ENCODE peak calls at places on chromosome 21, in four cellular contexts. One of them, this sample, is unnamed.

GRCh38 chr21:25572895-25573310 is 34.4 kb downstream of the MRPL39 start:
- DNase-seq in fibroblast of lung: peak; percentile 30
- DNase-seq in heart left ventricle: no peak
- DNase-seq in MM.1S: peak; percentile 70
- DNase-seq in this sample: no peak

GRCh38 chr21:39120876-39121599 is 62.2 kb downstream of the PSMG1 start:
- DNase-seq in fibroblast of lung: no peak
- DNase-seq in heart left ventricle: no peak
- DNase-seq in MM.1S: no peak
- DNase-seq in this sample: no peak

GRCh38 chr21:33019885-33020557 is 5.7 kb upstream of the OLIG2 start:
- DNase-seq in fibroblast of lung: no peak
- DNase-seq in heart left ventricle: no peak
- DNase-seq in MM.1S: no peak
- DNase-seq in this sample: no peak

GRCh38 chr21:26070822-26071425 is 99.6 kb downstream of the APP start:
- DNase-seq in fibroblast of lung: peak; percentile 66
- DNase-seq in heart left ventricle: no peak
- DNase-seq in MM.1S: no peak
- DNase-seq in this sample: peak; percentile 38

GRCh38 chr21:32004281-32004680 is 131.5 kb downstream of the HUNK start:
- DNase-seq in fibroblast of lung: no peak
- DNase-seq in heart left ventricle: no peak
- DNase-seq in MM.1S: no peak
- DNase-seq in this sample: no peak

GRCh38 chr21:33699277-33699676 is 57.0 kb downstream of the ITSN1 start:
- DNase-seq in fibroblast of lung: no peak
- DNase-seq in heart left ventricle: no peak
- DNase-seq in MM.1S: no peak
- DNase-seq in this sample: no peak

GRCh38 chr21:31873275-31873695 is 465 bp downstream of the HUNK start:
- DNase-seq in fibroblast of lung: no peak
- DNase-seq in heart left ventricle: no peak
- DNase-seq in MM.1S: peak; percentile 64
- DNase-seq in this sample: peak; percentile 23

GRCh38 chr21:41726970-41727783 is 39.7 kb downstream of the RIPK4 start:
- DNase-seq in fibroblast of lung: peak; percentile 12
- DNase-seq in heart left ventricle: peak; percentile 78
- DNase-seq in MM.1S: no peak
- DNase-seq in this sample: peak; percentile 55

GRCh38 chr21:41009398-41010177 is 158.4 kb upstream of the BACE2 start:
- DNase-seq in fibroblast of lung: no peak
- DNase-seq in heart left ventricle: no peak
- DNase-seq in MM.1S: no peak
- DNase-seq in this sample: no peak

GRCh38 chr21:15631342-15631741 is 98.4 kb upstream of the USP25 start:
- DNase-seq in fibroblast of lung: peak; percentile 78
- DNase-seq in heart left ventricle: no peak
- DNase-seq in MM.1S: no peak
- DNase-seq in this sample: no peak

GRCh38 chr21:40687625-40688024 is 159.3 kb downstream of the DSCAM start:
- DNase-seq in fibroblast of lung: no peak
- DNase-seq in heart left ventricle: no peak
- DNase-seq in MM.1S: no peak
- DNase-seq in this sample: no peak

GRCh38 chr21:33109574-33110339 is 39.8 kb downstream of the OLIG1 start:
- DNase-seq in fibroblast of lung: no peak
- DNase-seq in heart left ventricle: no peak
- DNase-seq in MM.1S: no peak
- DNase-seq in this sample: no peak

GRCh38 chr21:42218836-42219605 is at the start of gene ABCG1:
- DNase-seq in fibroblast of lung: no peak
- DNase-seq in heart left ventricle: peak; percentile 62
- DNase-seq in MM.1S: peak; percentile 35
- DNase-seq in this sample: peak; percentile 65

GRCh38 chr21:41141031-41141457 is 26.9 kb upstream of the BACE2 start:
- DNase-seq in fibroblast of lung: no peak
- DNase-seq in heart left ventricle: no peak
- DNase-seq in MM.1S: no peak
- DNase-seq in this sample: no peak

GRCh38 chr21:32096411-32096810 is 182.4 kb downstream of the MIS18A start:
- DNase-seq in fibroblast of lung: no peak
- DNase-seq in heart left ventricle: no peak
- DNase-seq in MM.1S: peak; percentile 27
- DNase-seq in this sample: peak; percentile 17

GRCh38 chr21:25283720-25284119 is 323.6 kb downstream of the MRPL39 start:
- DNase-seq in fibroblast of lung: peak; percentile 57
- DNase-seq in heart left ventricle: no peak
- DNase-seq in MM.1S: peak; percentile 59
- DNase-seq in this sample: no peak

GRCh38 chr21:42535602-42536171 is 22.0 kb downstream of the SLC37A1 start:
- DNase-seq in fibroblast of lung: no peak
- DNase-seq in heart left ventricle: no peak
- DNase-seq in MM.1S: no peak
- DNase-seq in this sample: no peak

GRCh38 chr21:42474043-42474831 is 21.8 kb downstream of the RSPH1 start:
- DNase-seq in fibroblast of lung: no peak
- DNase-seq in heart left ventricle: no peak
- DNase-seq in MM.1S: no peak
- DNase-seq in this sample: no peak

GRCh38 chr21:32403201-32403701 is 9.3 kb upstream of the EVA1C start:
- DNase-seq in fibroblast of lung: peak; percentile 82
- DNase-seq in heart left ventricle: peak; percentile 72
- DNase-seq in MM.1S: peak; percentile 77
- DNase-seq in this sample: peak; percentile 78

GRCh38 chr21:42013901-42014300 is 3.7 kb upstream of the ZBTB21 start:
- DNase-seq in fibroblast of lung: no peak
- DNase-seq in heart left ventricle: no peak
- DNase-seq in MM.1S: no peak
- DNase-seq in this sample: no peak

GRCh38 chr21:42392731-42393442 is 3.0 kb downstream of the TMPRSS3 start:
- DNase-seq in fibroblast of lung: no peak
- DNase-seq in heart left ventricle: no peak
- DNase-seq in MM.1S: no peak
- DNase-seq in this sample: no peak

GRCh38 chr21:42669069-42669468 is 15.6 kb downstream of the PDE9A start:
- DNase-seq in fibroblast of lung: no peak
- DNase-seq in heart left ventricle: no peak
- DNase-seq in MM.1S: no peak
- DNase-seq in this sample: no peak

GRCh38 chr21:16179732-16180131 is 449.9 kb downstream of the USP25 start:
- DNase-seq in fibroblast of lung: no peak
- DNase-seq in heart left ventricle: no peak
- DNase-seq in MM.1S: no peak
- DNase-seq in this sample: no peak

GRCh38 chr21:42614811-42615342 is 38.5 kb upstream of the PDE9A start:
- DNase-seq in fibroblast of lung: no peak
- DNase-seq in heart left ventricle: no peak
- DNase-seq in MM.1S: no peak
- DNase-seq in this sample: no peak

GRCh38 chr21:42567861-42568260 is 54.2 kb downstream of the SLC37A1 start:
- DNase-seq in fibroblast of lung: no peak
- DNase-seq in heart left ventricle: peak; percentile 10
- DNase-seq in MM.1S: no peak
- DNase-seq in this sample: no peak

GRCh38 chr21:46661211-46661625 is 25.7 kb downstream of the PRMT2 start:
- DNase-seq in fibroblast of lung: peak; percentile 89
- DNase-seq in heart left ventricle: peak; percentile 73
- DNase-seq in MM.1S: peak; percentile 70
- DNase-seq in this sample: peak; percentile 45

GRCh38 chr21:36209626-36210171 is 53.1 kb downstream of the DOP1B start:
- DNase-seq in fibroblast of lung: peak; percentile 75
- DNase-seq in heart left ventricle: no peak
- DNase-seq in MM.1S: peak; percentile 78
- DNase-seq in this sample: no peak

GRCh38 chr21:42437786-42438185 is 34.1 kb downstream of the UBASH3A start:
- DNase-seq in fibroblast of lung: no peak
- DNase-seq in heart left ventricle: no peak
- DNase-seq in MM.1S: peak; percentile 27
- DNase-seq in this sample: no peak

GRCh38 chr21:32463889-32464300 is 51.4 kb downstream of the EVA1C start:
- DNase-seq in fibroblast of lung: peak; percentile 90
- DNase-seq in heart left ventricle: no peak
- DNase-seq in MM.1S: no peak
- DNase-seq in this sample: no peak

GRCh38 chr21:20998886-20999285 is 677 bp downstream of the NCAM2 start:
- DNase-seq in fibroblast of lung: no peak
- DNase-seq in heart left ventricle: no peak
- DNase-seq in MM.1S: no peak
- DNase-seq in this sample: no peak

GRCh38 chr21:31945116-31945515 is 72.3 kb downstream of the HUNK start:
- DNase-seq in fibroblast of lung: no peak
- DNase-seq in heart left ventricle: no peak
- DNase-seq in MM.1S: no peak
- DNase-seq in this sample: no peak

GRCh38 chr21:31604591-31605190 is 54.8 kb upstream of the SOD1 start:
- DNase-seq in fibroblast of lung: peak; percentile 71
- DNase-seq in heart left ventricle: peak; percentile 47
- DNase-seq in MM.1S: peak; percentile 89
- DNase-seq in this sample: peak; percentile 39

GRCh38 chr21:33650929-33651505 is 8.7 kb downstream of the ITSN1 start:
- DNase-seq in fibroblast of lung: no peak
- DNase-seq in heart left ventricle: no peak
- DNase-seq in MM.1S: no peak
- DNase-seq in this sample: no peak

DNA sequence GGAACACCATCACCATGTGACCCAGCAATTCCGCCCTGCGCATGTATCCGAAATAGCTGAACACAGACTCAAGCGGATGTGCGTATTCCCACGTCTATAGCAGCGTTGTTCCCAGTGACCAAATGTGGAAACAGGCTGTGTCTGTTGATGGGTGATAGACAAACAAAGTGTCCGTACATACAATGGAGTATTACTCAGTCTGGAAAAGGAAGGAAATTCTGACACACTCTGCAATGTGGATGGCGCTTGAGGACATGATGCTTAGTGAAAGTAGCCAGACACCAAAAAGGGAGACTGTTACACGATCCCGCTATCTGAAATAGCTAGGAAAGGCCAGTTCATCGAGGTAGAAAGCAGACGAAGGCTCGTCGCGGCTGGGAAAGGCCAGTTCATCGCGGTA is 25.8 kb downstream of the PDXK start:
- DNase-seq in fibroblast of lung: no peak
- DNase-seq in heart left ventricle: no peak
- DNase-seq in MM.1S: no peak
- DNase-seq in this sample: no peak
- H3K4me3 ChIP-seq in fibroblast of lung: no peak overlapping the region
- H3K4me3 ChIP-seq in heart left ventricle: no peak overlapping the region
- H3K4me3 ChIP-seq in MM.1S: no peak overlapping the region
- H3K4me3 ChIP-seq in this sample: no peak overlapping the region

GRCh38 chr21:45359451-45360217 is 45.3 kb upstream of the COL18A1 start:
- DNase-seq in fibroblast of lung: no peak
- DNase-seq in heart left ventricle: no peak
- DNase-seq in MM.1S: no peak
- DNase-seq in this sample: peak; percentile 12
- TF ChIP-seq CTCF in fibroblast of lung: no peak
- TF ChIP-seq CTCF in heart left ventricle: no peak
- TF ChIP-seq CTCF in MM.1S: no peak
- TF ChIP-seq CTCF in this sample: no peak

GRCh38 chr21:45392206-45392971 is 12.6 kb upstream of the COL18A1 start:
- DNase-seq in fibroblast of lung: no peak
- DNase-seq in heart left ventricle: peak; percentile 15
- DNase-seq in MM.1S: no peak
- DNase-seq in this sample: no peak

GRCh38 chr21:45393021-45393420 is 11.9 kb upstream of the COL18A1 start:
- DNase-seq in fibroblast of lung: no peak
- DNase-seq in heart left ventricle: peak; percentile 18
- DNase-seq in MM.1S: no peak
- DNase-seq in this sample: no peak

GRCh38 chr21:45393833-45394638 is 10.9 kb upstream of the COL18A1 start:
- DNase-seq in fibroblast of lung: no peak
- DNase-seq in heart left ventricle: peak; percentile 14
- DNase-seq in MM.1S: no peak
- DNase-seq in this sample: no peak

GRCh38 chr21:45397381-45397780 is 7.6 kb upstream of the COL18A1 start:
- DNase-seq in fibroblast of lung: no peak
- DNase-seq in heart left ventricle: no peak
- DNase-seq in MM.1S: no peak
- DNase-seq in this sample: no peak

DNA sequence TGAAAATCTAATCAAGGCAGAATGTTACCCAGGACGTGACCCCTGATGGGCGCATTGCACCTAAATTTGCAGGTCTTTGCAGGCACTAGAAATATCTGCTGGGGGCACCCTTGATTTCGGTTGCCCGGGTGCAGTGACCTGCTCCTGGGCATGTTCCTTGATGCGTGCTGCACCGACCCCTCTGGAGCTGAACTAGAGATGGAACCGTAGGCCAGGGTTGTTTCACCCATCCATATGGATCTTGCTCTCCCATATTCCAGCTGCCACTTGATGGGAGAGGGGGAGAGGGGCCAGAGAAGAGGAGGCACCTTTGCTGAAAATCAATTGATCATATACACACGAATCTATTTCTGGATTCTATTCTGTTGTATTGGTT is 8.4 kb upstream of the COL18A1 start:
- DNase-seq in fibroblast of lung: no peak
- DNase-seq in heart left ventricle: peak; percentile 15
- DNase-seq in MM.1S: no peak
- DNase-seq in this sample: no peak
- H3K27me3 ChIP-seq in fibroblast of lung: peaks cover 4% of the 10 kb centered on the region
- H3K27me3 ChIP-seq in heart left ventricle: no peaks in the 10 kb centered on the region
- H3K27me3 ChIP-seq in MM.1S: peaks cover 100% of the 10 kb centered on the region
- H3K27me3 ChIP-seq in this sample: no peaks in the 10 kb centered on the region

DNA sequence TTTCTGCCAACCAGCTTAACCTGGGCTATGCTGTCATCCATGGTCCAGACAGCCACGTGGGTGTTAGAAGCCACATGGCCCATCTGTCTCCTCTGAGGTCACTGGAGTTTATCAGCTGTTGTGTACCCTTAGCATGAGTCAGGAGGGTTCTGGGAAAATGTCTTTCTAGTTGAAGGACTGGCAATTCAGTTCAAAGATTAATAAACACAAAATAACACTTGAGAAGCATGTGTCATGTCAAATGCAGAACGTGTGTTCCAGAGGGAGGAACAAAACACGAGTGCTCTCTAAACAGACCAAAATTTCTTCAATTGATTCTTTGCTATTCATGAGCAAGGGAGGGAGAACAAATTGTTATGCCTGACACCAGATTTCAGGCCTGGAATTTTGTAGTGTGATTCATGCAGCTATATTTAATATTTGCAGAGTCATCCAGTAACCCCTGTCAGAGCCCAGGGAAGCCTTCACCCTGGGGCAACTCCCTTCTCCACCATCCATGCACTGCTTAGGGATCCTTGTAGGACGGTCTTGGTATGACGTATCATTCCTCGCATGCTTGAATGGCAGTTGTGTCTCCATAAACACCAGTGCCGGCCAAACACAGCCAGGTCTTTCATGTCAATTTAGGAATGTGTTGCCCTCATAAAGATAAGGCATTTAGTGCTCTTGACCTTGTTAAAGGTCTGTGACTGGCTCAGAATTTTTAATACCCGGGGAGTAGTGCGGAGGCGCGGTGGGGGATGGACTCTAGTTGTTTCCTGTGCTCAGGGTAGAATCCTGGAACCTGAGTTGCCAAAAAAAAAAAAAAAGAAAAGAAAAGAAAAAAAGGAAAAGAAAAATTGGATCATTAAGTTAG is 27.7 kb upstream of the DYRK1A start:
- DNase-seq in fibroblast of lung: peak; percentile 92
- DNase-seq in heart left ventricle: peak; percentile 67
- DNase-seq in MM.1S: no peak
- DNase-seq in this sample: peak; percentile 69
- H3K4me3 ChIP-seq in fibroblast of lung: no peak overlapping the region
- H3K4me3 ChIP-seq in heart left ventricle: no peak overlapping the region
- H3K4me3 ChIP-seq in MM.1S: no peak overlapping the region
- H3K4me3 ChIP-seq in this sample: no peak overlapping the region